ENCODE peak calls at places on chromosomes 3 and 15, in ten cellular contexts. N is HCT116, K is H1, G is IMR-90, W is SK-N-SH, R is neural progenitor cell, Z is fibroblast of lung, Q is GM23248, Y is neuronal stem cell, U is mammary epithelial cell. H is an unnamed sample.

GRCh38 chr15:77075528-77075927 is 4.6 kb upstream of the TSPAN3 start:
- DNase-seq in K (no peak), R (no peak), Y (no peak), Q (peak), N (no peak), Z (peak), U (peak), W (no peak), G (no peak), H (no peak)

GRCh38 chr15:56014685-56015084 is 21.3 kb upstream of the NEDD4 start:
- DNase-seq in R (no peak), Z (no peak), N (no peak), G (no peak), K (no peak), W (no peak), U (no peak), Y (no peak), Q (no peak), H (no peak)

GRCh38 chr3:141021261-141021660 is 29.9 kb upstream of the SPSB4 start:
- DNase-seq in Q (no peak), U (no peak), G (no peak), W (no peak), Y (no peak), Z (peak), R (no peak), K (no peak), N (no peak), H (no peak)

GRCh38 chr3:160163259-160163878 is 61.9 kb upstream of the C3orf80 start:
- DNase-seq in Z (no peak), N (peak), G (peak), Y (no peak), Q (peak), W (peak), R (no peak), U (no peak), K (no peak), H (no peak)

GRCh38 chr3:182139627-182140357 is 428.1 kb downstream of the SOX2 start:
- DNase-seq in K (peak), R (no peak), U (no peak), Y (no peak), W (no peak), G (no peak), Q (no peak), Z (no peak), N (no peak), H (peak)

GRCh38 chr3:36521007-36521379 is 140.7 kb downstream of the STAC start:
- DNase-seq in Z (no peak), Q (no peak), N (no peak), K (no peak), U (no peak), R (no peak), Y (no peak), G (no peak), W (no peak), H (no peak)

GRCh38 chr15:38195191-38195901 is 57.3 kb upstream of the SPRED1 start:
- DNase-seq in R (no peak), Q (peak), G (peak), U (no peak), W (no peak), Z (no peak), N (no peak), K (no peak), Y (no peak), H (no peak)

GRCh38 chr15:70045045-70045444 is 52.7 kb downstream of the TLE3 start:
- DNase-seq in N (no peak), K (no peak), W (no peak), U (peak), R (no peak), Y (no peak), Q (peak), Z (peak), G (peak), H (no peak)

GRCh38 chr3:49124991-49125670 is 4.5 kb upstream of the USP19 start:
- DNase-seq in Q (no peak), W (no peak), U (no peak), G (peak), N (no peak), R (no peak), K (no peak), Y (no peak), Z (peak), H (peak)

GRCh38 chr3:98536456-98537017 is 4.8 kb downstream of the GPR15 start:
- DNase-seq in Y (no peak), G (no peak), K (no peak), Q (no peak), W (no peak), R (no peak), N (no peak), U (no peak), Z (no peak), H (no peak)

GRCh38 chr3:194046995-194047681 is 88.8 kb upstream of the HES1 start:
- DNase-seq in Z (no peak), U (no peak), K (no peak), R (no peak), Y (no peak), Q (peak), G (no peak), W (peak), N (no peak), H (no peak)

GRCh38 chr3:31378226-31378625 is 154.5 kb upstream of the STT3B start:
- DNase-seq in N (no peak), Z (no peak), K (no peak), U (no peak), Q (no peak), W (no peak), G (no peak), Y (no peak), R (no peak), H (no peak)

GRCh38 chr15:28957606-28958498 is 72.1 kb downstream of the APBA2 start:
- DNase-seq in K (no peak), Y (no peak), Q (no peak), W (no peak), N (no peak), Z (no peak), R (no peak), G (no peak), U (no peak), H (peak)

GRCh38 chr3:73094127-73094526 is 32.7 kb downstream of the EBLN2 start:
- DNase-seq in U (peak), Q (peak), Y (no peak), R (no peak), N (peak), K (no peak), W (peak), G (no peak), Z (peak), H (peak)

GRCh38 chr3:132290833-132291232 is 26.4 kb upstream of the ACP3 start:
- DNase-seq in W (no peak), Y (no peak), Z (peak), K (no peak), G (peak), Q (peak), N (no peak), R (no peak), U (peak), H (no peak)

GRCh38 chr15:51093865-51094605 is 671 bp downstream of the TNFAIP8L3 start:
- DNase-seq in R (peak), K (no peak), Z (no peak), U (peak), G (no peak), Q (peak), W (peak), Y (no peak), N (no peak), H (peak)

GRCh38 chr3:195039180-195039843 is 231.6 kb downstream of the XXYLT1 start:
- DNase-seq in U (no peak), G (no peak), R (no peak), N (no peak), Y (no peak), Z (no peak), W (no peak), K (no peak), Q (no peak), H (peak)

GRCh38 chr3:45841380-45841700 is 579 bp downstream of the LZTFL1 start:
- DNase-seq in W (no peak), G (peak), N (no peak), Y (peak), Z (peak), U (no peak), R (peak), Q (peak), K (no peak), H (no peak)

GRCh38 chr15:29873942-29874341 is 51.7 kb upstream of the TJP1 start:
- DNase-seq in U (no peak), N (no peak), R (no peak), K (no peak), Q (no peak), G (no peak), W (no peak), Y (no peak), Z (no peak), H (no peak)

GRCh38 chr3:183437696-183438564 is 9.5 kb upstream of the MCF2L2 start:
- DNase-seq in Q (no peak), Z (no peak), G (no peak), N (no peak), W (no peak), K (no peak), U (no peak), R (no peak), Y (no peak), H (no peak)

GRCh38 chr3:123039178-123039577 is 11.6 kb upstream of the SEMA5B start:
- DNase-seq in N (no peak), K (no peak), Y (no peak), R (no peak), Q (no peak), Z (no peak), G (no peak), W (no peak), U (no peak), H (no peak)

GRCh38 chr15:77869021-77869895 is 208.3 kb downstream of the TBC1D2B start:
- DNase-seq in R (no peak), W (no peak), U (peak), N (no peak), Q (peak), Y (no peak), G (no peak), K (no peak), Z (peak), H (no peak)

GRCh38 chr15:74294010-74294409 is 57.9 kb downstream of the CCDC33 start:
- DNase-seq in Q (no peak), U (no peak), K (no peak), Y (no peak), W (no peak), G (no peak), N (no peak), Z (no peak), R (no peak), H (no peak)

GRCh38 chr3:194575484-194576210 is 57.6 kb downstream of the TMEM44 start:
- DNase-seq in U (no peak), R (no peak), Y (no peak), Q (peak), K (no peak), Z (peak), G (peak), W (no peak), N (no peak), H (peak)

GRCh38 chr15:59894835-59895234 is 109.3 kb upstream of the FOXB1 start:
- DNase-seq in Y (no peak), G (no peak), R (no peak), W (no peak), U (peak), Q (no peak), K (no peak), Z (no peak), N (no peak), H (no peak)

GRCh38 chr15:91408476-91409076 is 308.5 kb downstream of the SV2B start:
- DNase-seq in Q (no peak), W (peak), K (no peak), Y (no peak), U (no peak), N (no peak), Z (peak), G (peak), R (peak), H (no peak)

GRCh38 chr3:20564966-20565365 is 379.0 kb upstream of the SGO1 start:
- DNase-seq in W (no peak), Z (no peak), U (no peak), Y (no peak), G (no peak), K (no peak), R (no peak), Q (peak), N (no peak), H (no peak)

GRCh38 chr3:129540776-129541516 is 2.0 kb upstream of the H1-8 start:
- DNase-seq in W (no peak), Z (no peak), N (no peak), G (no peak), K (no peak), R (no peak), Q (no peak), U (no peak), Y (no peak), H (no peak)

GRCh38 chr3:129536374-129536667 is 6.7 kb upstream of the H1-8 start:
- DNase-seq in K (no peak), N (no peak), Y (no peak), G (no peak), Z (no peak), R (no peak), W (no peak), U (no peak), Q (no peak), H (no peak)

GRCh38 chr3:129542747-129543146 is 228 bp upstream of the H1-8 start:
- DNase-seq in Z (no peak), Q (no peak), N (no peak), Y (no peak), U (no peak), K (no peak), W (no peak), R (no peak), G (no peak), H (no peak)

GRCh38 chr3:129536806-129537205 is 6.2 kb upstream of the H1-8 start:
- DNase-seq in Y (no peak), N (no peak), Q (no peak), G (no peak), R (no peak), U (no peak), W (no peak), Z (no peak), K (no peak), H (no peak)

DNA sequence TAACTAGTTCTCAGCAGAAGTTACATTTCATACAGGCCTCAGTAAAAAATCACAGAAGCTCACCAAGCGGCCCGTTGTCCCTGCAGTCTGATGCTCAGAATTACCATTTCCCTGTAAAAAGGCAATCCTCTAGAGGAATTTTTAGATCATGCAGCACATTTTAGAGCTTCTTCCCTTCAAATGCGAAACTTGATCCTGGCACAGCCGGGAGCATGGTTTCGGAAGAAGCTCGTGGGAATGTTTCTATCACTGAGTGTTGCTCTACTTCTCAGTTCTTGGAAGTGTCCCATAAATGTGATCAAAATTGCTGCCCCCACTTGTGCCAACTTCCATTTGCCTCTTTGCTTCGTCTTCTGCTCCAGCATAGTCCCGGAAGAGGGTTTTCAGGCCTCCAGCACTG is 3.8 kb upstream of the H1-8 start:
- DNase-seq in G (no peak), R (no peak), N (no peak), U (no peak), Z (no peak), Y (no peak), Q (no peak), K (no peak), W (no peak), H (no peak)
- H3K9ac ChIP-seq in G (no peak), R (no peak), N (no peak), U (no peak), Z (no peak), Y (no peak), Q (no peak), K (no peak), W (no peak), H (no peak)

GRCh38 chr3:149134560-149134959 is 5.1 kb downstream of the HPS3 start:
- DNase-seq in U (peak), G (peak), Z (peak), Q (peak), R (no peak), K (no peak), N (no peak), Y (no peak), W (no peak), H (no peak)
- H3K27ac ChIP-seq in U (no peak), G (no peak), Z (no peak), Q (no peak), R (no peak), K (no peak), N (no peak), Y (no peak), W (no peak), H (no peak)

GRCh38 chr15:47888721-47889120 is 171.4 kb downstream of the SEMA6D start:
- DNase-seq in K (no peak), Z (no peak), W (no peak), G (no peak), R (no peak), U (no peak), Q (no peak), N (no peak), Y (no peak), H (no peak)
- H3K9ac ChIP-seq in K (no peak), Z (no peak), W (no peak), G (no peak), R (no peak), U (no peak), Q (no peak), N (no peak), Y (no peak), H (no peak)

GRCh38 chr3:151351648-151352047 is 22.3 kb upstream of the P2RY13 start:
- DNase-seq in Z (no peak), K (no peak), N (no peak), R (no peak), Y (no peak), U (no peak), G (no peak), W (no peak), Q (no peak), H (no peak)

GRCh38 chr3:151351216-151351615 is 21.9 kb upstream of the P2RY13 start:
- DNase-seq in W (no peak), Y (no peak), G (no peak), Z (no peak), K (no peak), Q (no peak), U (no peak), R (no peak), N (no peak), H (no peak)

GRCh38 chr3:151345854-151346253 is 16.5 kb upstream of the P2RY13 start:
- DNase-seq in G (peak), K (no peak), Z (peak), W (no peak), U (peak), Y (no peak), N (no peak), R (no peak), Q (peak), H (no peak)

GRCh38 chr3:151347432-151347831 is 18.1 kb upstream of the P2RY13 start:
- DNase-seq in K (no peak), R (no peak), Y (no peak), Z (no peak), Q (no peak), W (no peak), G (no peak), N (no peak), U (no peak), H (no peak)

DNA sequence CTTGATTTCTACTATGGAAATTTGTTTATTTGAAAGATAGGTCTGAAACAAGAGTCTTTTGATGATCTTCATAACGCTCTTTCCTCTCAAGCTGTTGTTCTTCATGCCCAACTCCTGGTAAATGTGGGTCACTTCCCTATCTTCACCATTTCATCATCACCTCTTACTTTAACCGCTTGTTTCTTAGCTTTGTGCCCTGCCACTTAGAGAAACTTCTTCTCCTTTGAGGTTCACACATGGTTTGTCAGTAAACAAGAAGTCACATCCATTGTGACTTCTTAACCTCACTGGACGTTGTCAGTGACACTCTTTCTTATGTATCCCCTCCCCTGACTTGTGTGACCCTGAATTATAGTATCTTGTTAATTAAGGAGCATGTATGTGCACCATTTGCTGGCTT is 16.9 kb upstream of the P2RY13 start:
- DNase-seq in U (no peak), N (no peak), Z (no peak), G (no peak), R (no peak), K (no peak), Y (no peak), Q (no peak), W (no peak), H (no peak)
- H3K27ac ChIP-seq in U (no peak), N (no peak), Z (peak), G (no peak), R (no peak), K (no peak), Y (no peak), Q (peak), W (no peak), H (no peak)

GRCh38 chr3:14396293-14396692 is 6.1 kb upstream of the SLC6A6 start:
- DNase-seq in N (no peak), U (no peak), Z (no peak), R (no peak), Y (no peak), Q (no peak), G (no peak), K (no peak), W (no peak), H (peak)

GRCh38 chr3:14392803-14393319 is 9.5 kb upstream of the SLC6A6 start:
- DNase-seq in U (no peak), N (no peak), R (no peak), Z (no peak), G (no peak), W (no peak), Y (no peak), Q (no peak), K (no peak), H (no peak)

GRCh38 chr3:14391033-14391432 is 11.4 kb upstream of the SLC6A6 start:
- DNase-seq in G (peak), R (no peak), K (no peak), U (peak), Q (peak), Z (peak), Y (no peak), W (no peak), N (no peak), H (no peak)

GRCh38 chr3:14392231-14392630 is 10.2 kb upstream of the SLC6A6 start:
- DNase-seq in Z (no peak), Y (no peak), R (no peak), K (no peak), N (no peak), U (no peak), W (no peak), G (no peak), Q (no peak), H (peak)

GRCh38 chr3:14393440-14394111 is 8.8 kb upstream of the SLC6A6 start:
- DNase-seq in Y (no peak), K (no peak), N (no peak), Q (no peak), R (no peak), G (peak), U (no peak), Z (peak), W (no peak), H (no peak)
- H3K9ac ChIP-seq in Y (no peak), K (no peak), N (no peak), Q (no peak), R (no peak), G (peak), U (no peak), Z (no peak), W (no peak), H (no peak)

GRCh38 chr3:175207361-175207760 is 348.2 kb downstream of the NAALADL2 start:
- DNase-seq in U (no peak), N (no peak), K (no peak), G (peak), R (no peak), Q (peak), W (no peak), Z (peak), Y (no peak), H (no peak)
- H3K27ac ChIP-seq in U (no peak), N (no peak), K (no peak), G (peak), R (no peak), Q (no peak), W (no peak), Z (no peak), Y (no peak), H (no peak)

GRCh38 chr15:66480267-66480666 is 17.3 kb downstream of the SNAPC5 start:
- DNase-seq in R (no peak), W (no peak), Q (no peak), G (no peak), U (no peak), Z (no peak), Y (no peak), K (no peak), N (no peak), H (no peak)

GRCh38 chr15:66481107-66481856 is 16.3 kb downstream of the SNAPC5 start:
- DNase-seq in G (peak), N (no peak), K (no peak), W (no peak), R (no peak), Y (no peak), Q (no peak), Z (peak), U (peak), H (no peak)

GRCh38 chr15:66476535-66476934 is 21.0 kb downstream of the SNAPC5 start:
- DNase-seq in Q (no peak), K (no peak), U (no peak), Y (no peak), Z (no peak), N (no peak), G (no peak), R (no peak), W (no peak), H (no peak)

GRCh38 chr15:66474140-66474539 is 23.4 kb downstream of the SNAPC5 start:
- DNase-seq in Y (no peak), W (no peak), Q (no peak), U (no peak), R (no peak), K (peak), Z (no peak), N (no peak), G (no peak), H (peak)

DNA sequence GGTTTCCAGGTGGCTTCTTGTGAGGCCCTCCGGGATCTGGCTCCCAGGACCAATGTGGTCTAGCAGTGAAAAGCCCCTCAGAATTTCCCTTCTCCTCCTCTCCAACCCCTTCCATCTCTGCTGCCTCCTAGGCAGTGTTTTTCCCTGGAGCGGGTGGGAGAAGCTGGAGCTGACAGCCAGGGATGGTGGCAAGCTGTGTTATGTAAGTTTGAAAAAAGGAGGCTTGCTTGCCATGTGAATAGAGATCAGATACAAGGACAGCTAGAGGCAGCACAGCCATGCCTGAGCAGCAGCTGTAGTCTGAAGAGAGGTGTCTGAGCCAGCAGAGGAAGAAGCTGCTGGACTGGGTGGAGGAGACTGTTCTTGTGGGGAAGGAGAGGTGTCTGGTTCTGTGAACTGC is 20.6 kb downstream of the SNAPC5 start:
- DNase-seq in R (no peak), Y (no peak), K (no peak), N (no peak), Z (no peak), G (no peak), W (no peak), U (no peak), Q (no peak), H (no peak)
- H3K9ac ChIP-seq in R (no peak), Y (no peak), K (no peak), N (no peak), Z (no peak), G (no peak), W (no peak), U (no peak), Q (no peak), H (no peak)